ENCODE peak calls at places on chromosome 5, in four cellular contexts. One of them, this sample, is unnamed.

GRCh38 chr5:180591249-180591887 is at the start of gene SCGB3A1:
- DNase-seq in foreskin fibroblast: no peak
- DNase-seq in colonic mucosa: no peak
- DNase-seq in heart left ventricle: no peak
- DNase-seq in this sample: no peak

GRCh38 chr5:97501286-97501964 is 318.4 kb upstream of the RIOK2 start:
- DNase-seq in colonic mucosa: no peak
- DNase-seq in heart left ventricle: no peak
- DNase-seq in foreskin fibroblast: peak
- DNase-seq in this sample: no peak

GRCh38 chr5:80408475-80408875 is 611 bp downstream of the ZFYVE16 start:
- DNase-seq in colonic mucosa: no peak
- DNase-seq in foreskin fibroblast: peak
- DNase-seq in heart left ventricle: peak
- DNase-seq in this sample: peak

GRCh38 chr5:82641362-82641988 is 363.3 kb upstream of the RPS23 start:
- DNase-seq in heart left ventricle: peak
- DNase-seq in foreskin fibroblast: peak
- DNase-seq in colonic mucosa: peak
- DNase-seq in this sample: peak

GRCh38 chr5:139657363-139658321 is 9.5 kb downstream of the CXXC5 start:
- DNase-seq in heart left ventricle: peak
- DNase-seq in foreskin fibroblast: peak
- DNase-seq in colonic mucosa: no peak
- DNase-seq in this sample: peak

GRCh38 chr5:124996023-124996763 is 249.8 kb upstream of the ZNF608 start:
- DNase-seq in heart left ventricle: no peak
- DNase-seq in foreskin fibroblast: no peak
- DNase-seq in colonic mucosa: no peak
- DNase-seq in this sample: no peak

GRCh38 chr5:62786099-62786498 is 207.5 kb downstream of the LRRC70 start:
- DNase-seq in colonic mucosa: no peak
- DNase-seq in heart left ventricle: no peak
- DNase-seq in foreskin fibroblast: no peak
- DNase-seq in this sample: no peak

GRCh38 chr5:115349001-115349817 is 52.8 kb upstream of the CCDC112 start:
- DNase-seq in colonic mucosa: peak
- DNase-seq in foreskin fibroblast: peak
- DNase-seq in heart left ventricle: no peak
- DNase-seq in this sample: peak

GRCh38 chr5:79413112-79413511 is 100.8 kb downstream of the HOMER1 start:
- DNase-seq in foreskin fibroblast: no peak
- DNase-seq in heart left ventricle: no peak
- DNase-seq in colonic mucosa: no peak
- DNase-seq in this sample: no peak

GRCh38 chr5:53133020-53133419 is 23.5 kb upstream of the MOCS2 start:
- DNase-seq in foreskin fibroblast: no peak
- DNase-seq in colonic mucosa: no peak
- DNase-seq in heart left ventricle: no peak
- DNase-seq in this sample: no peak

GRCh38 chr5:124411089-124411488 is 335.4 kb downstream of the ZNF608 start:
- DNase-seq in foreskin fibroblast: peak
- DNase-seq in colonic mucosa: no peak
- DNase-seq in heart left ventricle: no peak
- DNase-seq in this sample: no peak

GRCh38 chr5:160158087-160158486 is 38.8 kb upstream of the PWWP2A start:
- DNase-seq in colonic mucosa: no peak
- DNase-seq in foreskin fibroblast: no peak
- DNase-seq in heart left ventricle: no peak
- DNase-seq in this sample: no peak

GRCh38 chr5:76283670-76284069 is 119.4 kb upstream of the IQGAP2 start:
- DNase-seq in heart left ventricle: no peak
- DNase-seq in colonic mucosa: no peak
- DNase-seq in foreskin fibroblast: no peak
- DNase-seq in this sample: no peak

GRCh38 chr5:17061973-17062470 is 125.9 kb upstream of the MYO10 start:
- DNase-seq in foreskin fibroblast: no peak
- DNase-seq in heart left ventricle: no peak
- DNase-seq in colonic mucosa: no peak
- DNase-seq in this sample: no peak

GRCh38 chr5:158375531-158375930 is 516.6 kb upstream of the CLINT1 start:
- DNase-seq in foreskin fibroblast: peak
- DNase-seq in heart left ventricle: no peak
- DNase-seq in colonic mucosa: no peak
- DNase-seq in this sample: no peak

GRCh38 chr5:40828690-40829661 is 6.0 kb downstream of the RPL37 start:
- DNase-seq in foreskin fibroblast: peak
- DNase-seq in heart left ventricle: no peak
- DNase-seq in colonic mucosa: no peak
- DNase-seq in this sample: no peak

GRCh38 chr5:75552764-75553163 is 41.1 kb downstream of the POLK start:
- DNase-seq in foreskin fibroblast: no peak
- DNase-seq in colonic mucosa: no peak
- DNase-seq in heart left ventricle: no peak
- DNase-seq in this sample: no peak

GRCh38 chr5:89301572-89302025 is 418.6 kb upstream of the MEF2C start:
- DNase-seq in colonic mucosa: no peak
- DNase-seq in foreskin fibroblast: no peak
- DNase-seq in heart left ventricle: no peak
- DNase-seq in this sample: no peak

GRCh38 chr5:141084487-141084989 is 9.9 kb upstream of the PCDHB2 start:
- DNase-seq in heart left ventricle: no peak
- DNase-seq in foreskin fibroblast: peak
- DNase-seq in colonic mucosa: no peak
- DNase-seq in this sample: peak

GRCh38 chr5:32506251-32506661 is 61.7 kb upstream of the ZFR start:
- DNase-seq in foreskin fibroblast: peak
- DNase-seq in colonic mucosa: no peak
- DNase-seq in heart left ventricle: peak
- DNase-seq in this sample: no peak

GRCh38 chr5:1059884-1060263 is 51.3 kb downstream of the NKD2 start:
- DNase-seq in heart left ventricle: no peak
- DNase-seq in colonic mucosa: no peak
- DNase-seq in foreskin fibroblast: no peak
- DNase-seq in this sample: no peak

GRCh38 chr5:60334281-60334713 is 365.7 kb downstream of the DEPDC1B start:
- DNase-seq in foreskin fibroblast: peak
- DNase-seq in heart left ventricle: no peak
- DNase-seq in colonic mucosa: no peak
- DNase-seq in this sample: no peak

GRCh38 chr5:169697976-169698375 is 60.9 kb downstream of the DOCK2 start:
- DNase-seq in foreskin fibroblast: peak
- DNase-seq in heart left ventricle: no peak
- DNase-seq in colonic mucosa: no peak
- DNase-seq in this sample: no peak

GRCh38 chr5:135232958-135233357 is 166.1 kb downstream of the MACROH2A1 start:
- DNase-seq in colonic mucosa: no peak
- DNase-seq in foreskin fibroblast: peak
- DNase-seq in heart left ventricle: no peak
- DNase-seq in this sample: no peak

GRCh38 chr5:119174578-119175163 is 103.8 kb downstream of the DMXL1 start:
- DNase-seq in foreskin fibroblast: no peak
- DNase-seq in heart left ventricle: no peak
- DNase-seq in colonic mucosa: no peak
- DNase-seq in this sample: no peak

GRCh38 chr5:174064171-174064570 is 18.7 kb downstream of the NSG2 start:
- DNase-seq in colonic mucosa: no peak
- DNase-seq in foreskin fibroblast: no peak
- DNase-seq in heart left ventricle: no peak
- DNase-seq in this sample: no peak

GRCh38 chr5:76548525-76549229 is 74.5 kb downstream of the F2RL2 start:
- DNase-seq in colonic mucosa: peak
- DNase-seq in foreskin fibroblast: no peak
- DNase-seq in heart left ventricle: no peak
- DNase-seq in this sample: peak

GRCh38 chr5:117249086-117249815 is 674.6 kb upstream of the SEMA6A start:
- DNase-seq in heart left ventricle: no peak
- DNase-seq in foreskin fibroblast: no peak
- DNase-seq in colonic mucosa: no peak
- DNase-seq in this sample: no peak

GRCh38 chr5:7663808-7664207 is 187.1 kb downstream of the CFAP90 start:
- DNase-seq in colonic mucosa: no peak
- DNase-seq in heart left ventricle: no peak
- DNase-seq in foreskin fibroblast: no peak
- DNase-seq in this sample: no peak

GRCh38 chr5:136424835-136425694 is 59.7 kb upstream of the TRPC7 start:
- DNase-seq in heart left ventricle: peak
- DNase-seq in foreskin fibroblast: peak
- DNase-seq in colonic mucosa: peak
- DNase-seq in this sample: peak

GRCh38 chr5:127700237-127700766 is 2.9 kb upstream of the CCDC192 start:
- DNase-seq in foreskin fibroblast: peak
- DNase-seq in heart left ventricle: no peak
- DNase-seq in colonic mucosa: no peak
- DNase-seq in this sample: no peak

GRCh38 chr5:87944553-87945320 is 323.9 kb downstream of the TMEM161B start:
- DNase-seq in colonic mucosa: no peak
- DNase-seq in foreskin fibroblast: no peak
- DNase-seq in heart left ventricle: peak
- DNase-seq in this sample: no peak

GRCh38 chr5:22238047-22238446 is 615.1 kb downstream of the CDH12 start:
- DNase-seq in foreskin fibroblast: no peak
- DNase-seq in heart left ventricle: no peak
- DNase-seq in colonic mucosa: no peak
- DNase-seq in this sample: no peak

GRCh38 chr5:112930082-112930344 is 8.0 kb upstream of the REEP5 start:
- DNase-seq in heart left ventricle: no peak
- DNase-seq in foreskin fibroblast: no peak
- DNase-seq in colonic mucosa: no peak
- DNase-seq in this sample: no peak

GRCh38 chr5:12413585-12413984 is 509.3 kb upstream of the CTNND2 start:
- DNase-seq in colonic mucosa: no peak
- DNase-seq in heart left ventricle: no peak
- DNase-seq in foreskin fibroblast: no peak
- DNase-seq in this sample: no peak

GRCh38 chr5:171442287-171443042 is 23.0 kb downstream of the FGF18 start:
- DNase-seq in colonic mucosa: no peak
- DNase-seq in heart left ventricle: peak
- DNase-seq in foreskin fibroblast: peak
- DNase-seq in this sample: no peak

GRCh38 chr5:146368137-146368536 is 29.5 kb downstream of the POU4F3 start:
- DNase-seq in foreskin fibroblast: peak
- DNase-seq in colonic mucosa: no peak
- DNase-seq in heart left ventricle: no peak
- DNase-seq in this sample: no peak

GRCh38 chr5:74205745-74206570 is 434.6 kb downstream of the ENC1 start:
- DNase-seq in heart left ventricle: no peak
- DNase-seq in colonic mucosa: no peak
- DNase-seq in foreskin fibroblast: no peak
- DNase-seq in this sample: no peak

GRCh38 chr5:116539222-116539621 is 35.4 kb downstream of the SEMA6A start:
- DNase-seq in foreskin fibroblast: no peak
- DNase-seq in heart left ventricle: no peak
- DNase-seq in colonic mucosa: no peak
- DNase-seq in this sample: no peak

GRCh38 chr5:7868427-7868772 is 431 bp downstream of the FASTKD3 start:
- DNase-seq in colonic mucosa: no peak
- DNase-seq in heart left ventricle: no peak
- DNase-seq in foreskin fibroblast: no peak
- DNase-seq in this sample: no peak